ENCODE peak calls at places on chromosome 10, in eight cellular contexts. W is activated CD4-positive, alpha-beta T cell treated with anti-CD3 and anti-CD28 coated beads, Interleukin-2, amount 50 U/mL, for 4 hours; N is nephron progenitor cell; I is activated CD8-positive, alpha-beta memory T cell treated with anti-CD3 and anti-CD28 coated beads for 24 hours; L is CD8-positive, alpha-beta memory T cell; X is Caco-2; R is T-cell; S is OCI-LY7. E is an unnamed sample.

GRCh38 chr10:32744321-32744720 is 213.7 kb downstream of the ITGB1 start:
- DNase-seq in W (no peak), N (no peak), I (no peak), L (no peak), X (no peak), R (no peak), S (no peak), E (no peak)

GRCh38 chr10:77983384-77984341 is 45.7 kb downstream of the POLR3A start:
- DNase-seq in W (no peak), N (no peak), I (no peak), L (no peak), X (no peak), R (no peak), S (no peak), E (no peak)

GRCh38 chr10:88754272-88754671 is 5.5 kb upstream of the LIPN start:
- DNase-seq in W (no peak), N (no peak), I (no peak), L (no peak), X (no peak), R (no peak), S (no peak), E (no peak)

GRCh38 chr10:112307631-112308502 is 24.7 kb downstream of the TECTB start:
- DNase-seq in W (peak), N (peak), I (peak), L (peak), X (peak), R (no peak), S (peak), E (peak)

GRCh38 chr10:26869528-26869927 is 8.8 kb upstream of the ABI1 start:
- DNase-seq in W (no peak), N (no peak), I (no peak), L (no peak), X (no peak), R (no peak), S (peak), E (no peak)

GRCh38 chr10:75283150-75284096 is 47.7 kb upstream of the COMTD1 start:
- DNase-seq in W (no peak), N (peak), I (no peak), L (no peak), X (no peak), R (no peak), S (no peak), E (peak)

GRCh38 chr10:123141791-123142700 is 5.9 kb upstream of the HMX2 start:
- DNase-seq in W (no peak), N (no peak), I (no peak), L (no peak), X (no peak), R (no peak), S (no peak), E (no peak)

GRCh38 chr10:62850646-62851045 is 34.5 kb upstream of the EGR2 start:
- DNase-seq in W (no peak), N (no peak), I (no peak), L (no peak), X (no peak), R (no peak), S (peak), E (no peak)

GRCh38 chr10:25068152-25069058 is 52.0 kb downstream of the THNSL1 start:
- DNase-seq in W (no peak), N (no peak), I (no peak), L (no peak), X (no peak), R (no peak), S (no peak), E (no peak)

E was measured in small intestine.